ENCODE peak calls at places on chromosomes 5 and 9, in seven cellular contexts. O is endodermal cell; S is GM23338; J is OCI-LY7; F is spleen; D is CD8-positive, alpha-beta T cell; A is A673. E is an unnamed sample.

GRCh38 chr9:130414910-130415746 is 29.6 kb upstream of the ASS1 start:
- DNase-seq in D (no peak), S (no peak), J (no peak), A (no peak), O (no peak), F (no peak), E (no peak)

GRCh38 chr5:151093476-151093889 is 12.6 kb upstream of the TNIP1 start:
- DNase-seq in S (no peak), A (peak; percentile 37), D (no peak), J (no peak), F (no peak), O (no peak), E (peak; percentile 79)

GRCh38 chr5:40551706-40552557 is 127.8 kb upstream of the PTGER4 start:
- DNase-seq in A (no peak), J (no peak), D (no peak), O (no peak), F (no peak), S (no peak), E (peak; percentile 54)

GRCh38 chr9:87327567-87328125 is 170.0 kb upstream of the DAPK1 start:
- DNase-seq in S (no peak), A (peak; percentile 45), J (no peak), O (no peak), F (no peak), D (no peak), E (no peak)

GRCh38 chr9:17057729-17058128 is 77.1 kb upstream of the CNTLN start:
- DNase-seq in S (no peak), D (no peak), J (no peak), A (no peak), O (no peak), F (no peak), E (no peak)

GRCh38 chr5:68534131-68534940 is 318.8 kb downstream of the PIK3R1 start:
- DNase-seq in J (no peak), A (peak; percentile 77), F (no peak), S (no peak), D (no peak), O (peak; percentile 49), E (peak; percentile 45)

GRCh38 chr9:101582593-101582992 is 12.2 kb downstream of the PPP3R2 start:
- DNase-seq in J (no peak), D (no peak), A (no peak), O (no peak), S (no peak), F (no peak), E (no peak)

GRCh38 chr5:43313035-43313853 is at the start of gene HMGCS1:
- DNase-seq in O (peak; percentile 100), D (peak; percentile 97), J (peak; percentile 99), S (peak; percentile 99), F (peak; percentile 99), A (peak; percentile 100), E (peak; percentile 99)

GRCh38 chr9:123322771-123323481 is 33.1 kb upstream of the CRB2 start:
- DNase-seq in J (peak; percentile 87), O (peak; percentile 69), F (peak; percentile 86), A (peak; percentile 64), D (peak; percentile 51), S (no peak), E (no peak)

GRCh38 chr9:91500509-91501011 is 76.9 kb upstream of the NFIL3 start:
- DNase-seq in D (no peak), J (no peak), O (no peak), F (no peak), S (no peak), A (peak; percentile 11), E (no peak)

GRCh38 chr5:147763791-147764525 is 18.6 kb downstream of the JAKMIP2 start:
- DNase-seq in O (no peak), F (no peak), S (no peak), J (no peak), D (no peak), A (peak; percentile 42), E (no peak)

GRCh38 chr5:138702827-138703194 is 50.4 kb upstream of the CTNNA1 start:
- DNase-seq in F (no peak), O (no peak), J (no peak), S (no peak), D (no peak), A (no peak), E (no peak)

GRCh38 chr5:154194348-154195329 is 4.1 kb downstream of the GALNT10 start:
- DNase-seq in O (peak; percentile 80), F (no peak), S (peak; percentile 86), A (no peak), J (no peak), D (no peak), E (no peak)

GRCh38 chr9:14441976-14442651 is 128.2 kb upstream of the NFIB start:
- DNase-seq in F (no peak), J (peak; percentile 25), S (peak; percentile 87), D (no peak), O (peak; percentile 86), A (peak; percentile 46), E (no peak)

GRCh38 chr5:127014573-127014972 is 15.8 kb downstream of the MARCHF3 start:
- DNase-seq in F (no peak), S (no peak), D (no peak), A (no peak), J (no peak), O (no peak), E (no peak)

GRCh38 chr5:19988447-19988846 is 447 bp upstream of the CDH18 start:
- DNase-seq in O (no peak), J (no peak), F (no peak), D (no peak), S (no peak), A (no peak), E (no peak)

GRCh38 chr5:81838307-81838906 is 87.5 kb upstream of the SSBP2 start:
- DNase-seq in A (peak; percentile 57), S (peak; percentile 73), F (no peak), J (peak; percentile 68), O (peak; percentile 79), D (peak; percentile 7), E (no peak)
- TF ChIP-seq CTCF in A (peak; percentile 62), S (peak; percentile 69), F (no peak), J (peak; percentile 81), O (peak; percentile 85), D (peak; percentile 53), E (peak; percentile 44)

DNA sequence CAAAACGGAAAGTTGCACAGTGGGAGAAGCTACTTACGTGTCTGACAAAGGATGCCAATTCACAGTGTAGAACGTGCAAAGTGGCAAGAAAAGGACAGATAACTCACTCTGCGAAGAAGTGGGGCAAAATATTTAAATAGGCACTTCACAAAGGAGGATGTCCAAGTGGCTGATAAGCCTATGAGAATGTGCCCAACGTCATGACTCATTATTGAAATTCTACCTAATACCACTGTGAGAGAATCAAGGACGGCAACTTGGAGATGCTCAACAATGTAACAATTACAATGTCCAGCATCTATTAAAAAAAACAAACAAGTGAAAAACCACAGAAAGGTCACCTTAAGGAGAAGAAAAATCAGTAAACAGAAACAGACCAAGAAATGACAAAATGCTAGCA is 59.0 kb downstream of the NACC2 start:
- DNase-seq in F (no peak), S (no peak), O (peak; percentile 4), A (no peak), J (no peak), D (no peak), E (no peak)
- H3K4me3 ChIP-seq in F (no peak overlapping the region), S (no peak overlapping the region), O (no peak overlapping the region), A (no peak overlapping the region), J (no peak overlapping the region), D (no peak overlapping the region), E (no peak overlapping the region)

GRCh38 chr9:34635556-34635955 is 2.0 kb downstream of the SIGMAR1 start:
- DNase-seq in O (no peak), S (no peak), D (no peak), J (no peak), A (no peak), F (no peak), E (no peak)

GRCh38 chr9:34637356-34638137 is at the start of gene SIGMAR1:
- DNase-seq in F (peak; percentile 98), S (peak; percentile 97), O (peak; percentile 98), D (peak; percentile 92), A (peak; percentile 96), J (peak; percentile 96), E (peak; percentile 94)

GRCh38 chr9:34634551-34634945 is 3.0 kb downstream of the SIGMAR1 start:
- DNase-seq in J (no peak), F (no peak), D (no peak), A (no peak), S (no peak), O (no peak), E (no peak)

GRCh38 chr9:34638138-34638445 is 505 bp upstream of the SIGMAR1 start:
- DNase-seq in J (no peak), S (no peak), F (no peak), A (no peak), D (no peak), O (no peak), E (no peak)

DNA sequence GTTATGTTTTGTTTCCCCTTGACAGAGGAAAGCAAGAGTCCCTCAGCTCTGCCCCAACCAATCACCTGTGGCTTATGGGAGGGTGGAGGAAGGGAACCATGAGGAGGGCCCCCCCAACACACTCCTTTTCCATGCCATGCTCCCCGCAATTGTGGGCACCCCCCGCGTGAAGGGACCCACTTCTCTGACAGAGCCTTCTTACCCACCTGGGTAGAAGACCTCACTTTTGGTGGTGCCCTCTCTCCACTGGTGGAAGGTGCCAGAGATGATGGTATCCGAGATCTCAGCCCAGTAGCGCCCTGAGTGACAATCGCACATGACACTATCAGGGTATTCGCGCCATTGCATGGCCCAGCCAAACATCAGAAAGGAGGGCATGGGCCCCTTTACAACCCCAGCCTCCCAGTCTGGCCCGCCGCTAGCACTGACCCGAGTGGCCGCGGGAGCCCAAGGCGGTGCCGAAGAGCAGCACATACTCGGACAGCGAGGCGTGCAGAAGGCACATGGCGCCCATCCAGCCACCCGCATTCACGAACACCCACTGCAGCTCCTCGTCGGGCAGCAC is 714 bp downstream of the SIGMAR1 start:
- DNase-seq in S (no peak), O (no peak), A (peak; percentile 30), J (peak; percentile 36), D (no peak), F (no peak), E (no peak)
- H3K27ac ChIP-seq in S (no peak overlapping the region), O (no peak overlapping the region), A (peak overlapping the region; percentile 87), J (peak overlapping the region; percentile 48), D (peak overlapping the region; percentile 55), F (peak overlapping the region; percentile 90), E (peak overlapping the region; percentile 73)

GRCh38 chr5:91136271-91136670 is 246.8 kb downstream of the ARRDC3 start:
- DNase-seq in J (no peak), A (no peak), D (no peak), O (no peak), S (no peak), F (no peak), E (no peak)
- TF ChIP-seq CTCF in J (no peak), A (no peak), D (no peak), O (peak; percentile 22), S (no peak), F (no peak), E (no peak)

DNA sequence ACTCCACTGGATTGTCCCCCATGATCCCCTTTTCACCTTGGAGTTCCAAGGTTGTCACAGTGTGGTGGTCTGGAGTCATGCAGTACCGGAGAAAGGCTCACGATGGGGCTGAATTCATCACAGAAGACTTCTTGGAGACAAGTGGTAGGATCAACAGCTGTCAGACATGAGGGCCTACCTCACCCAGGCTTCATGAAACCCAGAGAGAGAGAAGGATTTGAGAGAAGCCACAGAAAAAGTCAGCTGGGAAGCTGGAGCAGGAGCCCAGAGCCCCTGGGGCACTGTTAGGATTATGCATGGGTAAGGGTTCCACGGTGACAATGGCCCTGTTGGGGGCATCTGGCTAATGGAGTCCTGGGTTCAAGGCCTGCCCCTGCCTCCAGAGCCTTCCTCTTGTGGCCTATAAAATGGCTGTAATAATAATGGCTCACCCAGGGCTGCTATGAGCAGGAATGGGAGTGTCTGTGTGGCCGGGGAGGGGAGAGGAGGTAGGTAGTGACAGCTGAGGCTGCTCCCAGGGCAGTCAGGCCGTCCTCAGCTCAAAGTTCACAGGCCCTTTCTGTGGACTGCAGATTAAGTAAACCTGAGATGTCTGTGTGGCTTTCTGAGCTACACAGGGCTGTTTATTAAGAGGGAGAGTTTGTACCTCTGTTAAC is 910 bp downstream of the TRIM14 start:
- DNase-seq in S (peak; percentile 40), A (peak; percentile 51), F (no peak), O (peak; percentile 64), D (peak; percentile 34), J (peak; percentile 81), E (no peak)
- H3K4me3 ChIP-seq in S (peak overlapping the region; percentile 52), A (peak overlapping the region; percentile 59), F (peak overlapping the region; percentile 97), O (peak overlapping the region; percentile 73), D (peak overlapping the region; percentile 56), J (peak overlapping the region; percentile 66), E (no peak overlapping the region)

E was measured in upper lobe of left lung.